ENCODE peak calls at places on chromosomes 13 and 19, in five cellular contexts. Z is WTC11, M is K562, O is HepG2, E is HCT116. F is an unnamed sample.

GRCh38 chr13:46603165-46603603 is 50.2 kb downstream of the LRCH1 start:
- DNase-seq in E (no peak), O (peak), Z (no peak), M (peak), F (no peak)

GRCh38 chr19:18588611-18589379 is at the start of gene REX1BD:
- DNase-seq in Z (peak), O (peak), E (no peak), M (peak), F (peak)

GRCh38 chr13:23541221-23541620 is 29.0 kb upstream of the TNFRSF19 start:
- DNase-seq in E (no peak), O (no peak), M (no peak), Z (no peak), F (no peak)

GRCh38 chr19:39400997-39401548 is 5.6 kb upstream of the ZFP36 start:
- DNase-seq in O (no peak), E (no peak), Z (no peak), M (peak), F (no peak)

GRCh38 chr19:7628589-7629311 is 595 bp downstream of the XAB2 start:
- DNase-seq in O (no peak), Z (no peak), E (no peak), M (peak), F (no peak)

GRCh38 chr19:23482829-23483228 is 87.6 kb upstream of the ZNF91 start:
- DNase-seq in Z (no peak), M (no peak), E (no peak), O (no peak), F (no peak)

GRCh38 chr13:91203430-91203829 is 144.1 kb upstream of the MIR17HG start:
- DNase-seq in O (peak), Z (no peak), E (no peak), M (no peak), F (no peak)

GRCh38 chr19:38843175-38843758 is 6.5 kb downstream of the HNRNPL start:
- DNase-seq in M (no peak), O (no peak), Z (no peak), E (no peak), F (no peak)

GRCh38 chr13:86282450-86282849 is 483.2 kb upstream of the SLITRK6 start:
- DNase-seq in O (no peak), M (no peak), Z (no peak), E (no peak), F (peak)

GRCh38 chr19:39166571-39167391 is 30.0 kb upstream of the NCCRP1 start:
- DNase-seq in Z (peak), E (no peak), M (peak), O (peak), F (no peak)

GRCh38 chr13:34826432-34826831 is 115.6 kb upstream of the NBEA start:
- DNase-seq in M (no peak), E (no peak), Z (no peak), O (peak), F (no peak)

GRCh38 chr13:34817246-34817645 is 124.8 kb upstream of the NBEA start:
- DNase-seq in M (no peak), Z (no peak), O (no peak), E (no peak), F (no peak)

GRCh38 chr13:34822681-34823080 is 119.4 kb upstream of the NBEA start:
- DNase-seq in E (no peak), Z (no peak), M (no peak), O (no peak), F (no peak)
- TF ChIP-seq ATF3 in E (no peak), Z (no peak), M (no peak), O (no peak), F (no peak)

GRCh38 chr19:49387936-49388372 is at the start of gene KASH5:
- DNase-seq in M (peak), O (no peak), E (no peak), Z (no peak), F (no peak)
- TF ChIP-seq ATF3 in M (peak), O (no peak), E (no peak), Z (no peak), F (no peak)

GRCh38 chr19:36605101-36605838 is at the start of gene ZNF382:
- DNase-seq in O (peak), M (no peak), E (no peak), Z (peak), F (peak)

GRCh38 chr19:36604656-36605100 is 435 bp upstream of the ZNF382 start:
- DNase-seq in E (no peak), M (peak), Z (peak), O (peak), F (peak)

DNA sequence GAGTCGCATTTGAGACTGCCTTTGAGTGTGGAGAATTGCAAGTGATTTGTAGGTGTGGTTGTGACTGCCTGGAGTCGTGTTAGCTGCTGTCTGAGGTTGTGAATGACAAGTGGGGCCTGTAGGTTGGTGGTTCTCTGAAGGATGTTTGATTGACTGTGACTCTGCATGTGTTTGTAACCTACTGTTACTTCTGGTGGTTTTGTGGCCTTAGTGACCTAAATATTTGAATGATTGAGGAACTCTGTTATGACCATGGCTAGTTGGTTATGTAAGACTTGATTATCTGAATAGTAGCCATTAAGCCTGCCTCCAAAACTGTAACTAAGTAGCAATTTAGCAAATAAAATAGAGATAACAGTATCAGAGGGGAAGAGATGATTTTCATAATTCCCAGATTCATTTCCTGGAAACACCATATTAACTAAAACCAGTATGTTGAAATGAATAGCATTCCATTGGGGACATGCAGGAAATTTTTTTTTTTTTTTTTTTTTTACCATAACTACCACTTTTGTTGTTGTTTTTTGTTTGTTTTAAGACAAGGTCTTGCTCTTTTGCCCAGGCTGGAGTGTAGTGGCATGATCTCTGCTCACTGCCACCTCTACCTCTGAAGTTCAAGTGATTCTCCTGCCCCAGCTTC is 846 bp downstream of the ZNF382 start:
- DNase-seq in Z (no peak), M (no peak), O (no peak), E (no peak), F (peak)
- TF ChIP-seq ATF3 in Z (no peak), M (no peak), O (no peak), E (no peak), F (no peak)

GRCh38 chr19:13693933-13694332 is 70.4 kb upstream of the MRI1 start:
- DNase-seq in E (no peak), O (no peak), Z (no peak), M (no peak), F (no peak)

GRCh38 chr19:13692096-13692495 is 72.2 kb upstream of the MRI1 start:
- DNase-seq in M (no peak), O (no peak), Z (no peak), E (no peak), F (no peak)

GRCh38 chr19:13691569-13691968 is 72.8 kb upstream of the MRI1 start:
- DNase-seq in Z (no peak), O (no peak), E (no peak), M (no peak), F (no peak)

GRCh38 chr19:13684021-13684420 is 80.3 kb upstream of the MRI1 start:
- DNase-seq in E (no peak), O (no peak), Z (no peak), M (no peak), F (no peak)

GRCh38 chr19:13689050-13689449 is 75.3 kb upstream of the MRI1 start:
- DNase-seq in E (peak), O (peak), Z (peak), M (peak), F (peak)
- TF ChIP-seq ATF3 in E (no peak), O (no peak), Z (no peak), M (no peak), F (peak)

GRCh38 chr19:31502536-31503170 is 153.4 kb upstream of the TSHZ3 start:
- DNase-seq in Z (no peak), E (no peak), O (no peak), M (no peak), F (no peak)
- TF ChIP-seq ATF3 in Z (no peak), E (no peak), O (no peak), M (no peak), F (no peak)

GRCh38 chr13:44307844-44308243 is 65.8 kb upstream of the SERP2 start:
- DNase-seq in M (no peak), E (peak), O (no peak), Z (no peak), F (no peak)

GRCh38 chr13:44307255-44307654 is 66.4 kb upstream of the SERP2 start:
- DNase-seq in E (peak), O (no peak), M (no peak), Z (no peak), F (no peak)

GRCh38 chr13:44305216-44305615 is 68.4 kb upstream of the SERP2 start:
- DNase-seq in Z (no peak), M (no peak), E (peak), O (no peak), F (no peak)

GRCh38 chr13:44305845-44306244 is 67.8 kb upstream of the SERP2 start:
- DNase-seq in Z (no peak), E (no peak), O (no peak), M (no peak), F (no peak)

DNA sequence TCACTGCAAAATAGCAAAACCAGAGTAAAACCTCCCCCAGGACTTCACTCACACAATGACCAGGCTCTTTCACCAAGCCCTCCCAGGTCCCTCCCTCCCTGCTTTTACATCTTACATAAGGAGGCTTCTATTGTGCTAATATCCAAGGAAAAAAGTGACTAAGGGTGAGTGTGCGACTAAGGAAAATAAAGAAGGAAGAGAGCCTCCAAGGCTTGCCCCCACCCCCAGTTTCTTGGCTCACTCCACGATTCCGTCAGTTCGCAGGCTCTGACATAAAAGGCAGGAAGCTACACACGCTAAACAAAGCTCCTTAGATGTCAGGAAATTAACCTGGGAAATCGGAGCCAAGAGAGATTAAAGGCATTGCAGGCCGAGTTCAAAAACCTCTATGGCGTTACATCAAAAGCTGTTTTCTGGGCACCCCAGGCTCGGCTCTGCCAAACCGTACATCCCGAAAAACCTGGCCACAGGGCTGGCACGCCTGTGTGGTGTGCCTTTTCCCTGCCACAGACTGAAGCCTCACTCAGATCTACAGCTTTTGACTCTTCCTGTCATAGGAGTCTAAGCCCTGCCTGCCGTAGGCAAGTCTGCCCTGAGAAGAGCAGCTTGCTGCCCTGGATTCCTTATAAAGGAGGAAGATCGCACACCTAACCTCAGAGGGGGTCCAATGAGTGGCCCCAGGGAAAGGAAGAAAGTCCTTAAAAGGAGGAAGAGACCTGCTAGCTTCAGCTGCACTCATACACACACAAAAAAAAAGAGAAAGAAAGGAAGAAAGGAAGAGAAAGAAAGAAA is 67.0 kb upstream of the SERP2 start:
- DNase-seq in E (peak), Z (peak), O (no peak), M (no peak), F (no peak)
- TF ChIP-seq ATF3 in E (no peak), Z (no peak), O (no peak), M (no peak), F (no peak)

GRCh38 chr19:49986354-49986753 is 25.4 kb upstream of the SIGLEC11 start:
- DNase-seq in O (no peak), E (no peak), Z (no peak), M (no peak), F (no peak)

GRCh38 chr19:49987159-49987698 is 26.3 kb upstream of the SIGLEC11 start:
- DNase-seq in E (peak), M (peak), Z (peak), O (peak), F (peak)

GRCh38 chr19:49985926-49986325 is 25.0 kb upstream of the SIGLEC11 start:
- DNase-seq in Z (no peak), M (no peak), O (no peak), E (no peak), F (no peak)

GRCh38 chr19:49988007-49988406 is 27.0 kb upstream of the SIGLEC11 start:
- DNase-seq in Z (no peak), O (no peak), M (no peak), E (no peak), F (no peak)

DNA sequence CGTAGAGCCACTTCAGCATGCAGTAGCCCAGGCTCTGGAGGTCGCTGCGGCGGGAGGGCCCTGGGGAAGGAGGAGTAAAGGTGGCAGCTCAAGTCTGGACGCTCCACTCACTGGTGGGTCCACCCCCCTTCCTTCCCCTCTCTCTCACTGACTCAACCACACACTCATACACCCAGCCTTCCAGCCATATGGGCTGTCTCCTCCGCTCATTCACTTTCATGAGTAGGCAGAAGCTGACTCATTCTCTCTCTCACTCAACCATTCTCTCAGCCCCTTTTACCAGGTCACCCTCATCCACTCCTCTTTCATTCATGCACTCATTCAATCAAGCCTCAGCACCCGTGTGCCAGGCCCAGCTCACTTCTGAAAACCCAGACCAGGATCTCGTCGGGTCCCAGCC is 27.5 kb upstream of the SIGLEC11 start:
- DNase-seq in E (no peak), M (no peak), O (no peak), Z (no peak), F (no peak)
- TF ChIP-seq ATF3 in E (no peak), M (no peak), O (no peak), Z (no peak), F (no peak)

GRCh38 chr19:11261902-11262839 is at the start of gene DOCK6:
- DNase-seq in Z (peak), O (no peak), M (peak), E (no peak), F (no peak)
- TF ChIP-seq ATF3 in Z (no peak), O (no peak), M (no peak), E (no peak), F (no peak)

F was measured in GM12878.